ENCODE peak calls at places on chromosomes 1 and 21, in four cellular contexts. Q is HCT116, J is endothelial cell of umbilical vein, I is K562. W is an unnamed sample.
A peak's percentile ranks its signal among the peaks of the same experiment; 100 is the strongest.

GRCh38 chr1:225766967-225767413 is 10.6 kb upstream of the SRP9 start:
- DNase-seq in Q (no peak), J (peak; percentile 84), I (peak; percentile 68), W (no peak)

GRCh38 chr1:153963850-153964331 is 554 bp upstream of the SLC39A1 start:
- DNase-seq in Q (peak; percentile 56), J (no peak), I (peak; percentile 71), W (no peak)

GRCh38 chr1:91761303-91761721 is 124.6 kb downstream of the TGFBR3 start:
- DNase-seq in Q (no peak), J (no peak), I (peak; percentile 51), W (no peak)

GRCh38 chr1:36440044-36440443 is 10.2 kb downstream of the OSCP1 start:
- DNase-seq in Q (no peak), J (no peak), I (no peak), W (no peak)

GRCh38 chr1:219716611-219717114 is 103.8 kb upstream of the ZC3H11B start:
- DNase-seq in Q (no peak), J (no peak), I (no peak), W (no peak)

GRCh38 chr1:119005870-119006405 is 17.8 kb upstream of the TBX15 start:
- DNase-seq in Q (no peak), J (no peak), I (no peak), W (no peak)

GRCh38 chr1:90135306-90135705 is 140.4 kb downstream of the ZNF326 start:
- DNase-seq in Q (no peak), J (no peak), I (no peak), W (no peak)

GRCh38 chr1:215710340-215710971 is 143.4 kb downstream of the KCTD3 start:
- DNase-seq in Q (peak; percentile 68), J (peak; percentile 3), I (peak; percentile 70), W (peak; percentile 75)

GRCh38 chr1:192810253-192810880 is 1.5 kb downstream of the RGS2 start:
- DNase-seq in Q (no peak), J (peak; percentile 47), I (no peak), W (no peak)

GRCh38 chr1:43653339-43653738 is 3.4 kb downstream of the KDM4A start:
- DNase-seq in Q (no peak), J (peak; percentile 18), I (peak; percentile 47), W (no peak)

GRCh38 chr1:214281030-214281901 is at the start of gene SMYD2:
- DNase-seq in Q (peak; percentile 36), J (peak; percentile 56), I (peak; percentile 89), W (no peak)

GRCh38 chr1:197799271-197799670 is 24.0 kb upstream of the DENND1B start:
- DNase-seq in Q (no peak), J (no peak), I (no peak), W (no peak)

GRCh38 chr1:154260127-154260526 is 12.3 kb upstream of the HAX1 start:
- DNase-seq in Q (no peak), J (no peak), I (no peak), W (no peak)

GRCh38 chr1:154970631-154971340 is at the start of gene SHC1:
- DNase-seq in Q (no peak), J (peak; percentile 91), I (peak; percentile 97), W (no peak)

GRCh38 chr1:4027492-4028138 is 127.5 kb upstream of the C1orf174 start:
- DNase-seq in Q (no peak), J (no peak), I (no peak), W (no peak)

GRCh38 chr1:230157409-230158390 is 90.7 kb downstream of the GALNT2 start:
- DNase-seq in Q (no peak), J (no peak), I (peak; percentile 59), W (no peak)

GRCh38 chr1:77961392-77961791 is 17.5 kb downstream of the FUBP1 start:
- DNase-seq in Q (no peak), J (no peak), I (no peak), W (no peak)

GRCh38 chr1:6303397-6304012 is 42.6 kb upstream of the GPR153 start:
- DNase-seq in Q (no peak), J (no peak), I (no peak), W (no peak)

GRCh38 chr1:14959295-14959694 is 194.3 kb upstream of the TMEM51 start:
- DNase-seq in Q (no peak), J (no peak), I (no peak), W (no peak)

GRCh38 chr21:34091032-34091431 is 17.7 kb downstream of the MRPS6 start:
- DNase-seq in Q (no peak), J (no peak), I (no peak), W (no peak)

GRCh38 chr1:119956306-119956705 is 60.0 kb upstream of the ADAM30 start:
- DNase-seq in Q (no peak), J (no peak), I (no peak), W (no peak)

GRCh38 chr21:33976082-33976979 is 60.7 kb upstream of the ATP5PO start:
- DNase-seq in Q (no peak), J (no peak), I (peak; percentile 87), W (no peak)

GRCh38 chr1:202090994-202091393 is 31.7 kb upstream of the GPR37L1 start:
- DNase-seq in Q (no peak), J (no peak), I (no peak), W (no peak)

GRCh38 chr1:39653546-39654031 is 14.1 kb upstream of the HEYL start:
- DNase-seq in Q (peak; percentile 71), J (peak; percentile 73), I (peak; percentile 87), W (peak; percentile 30)

GRCh38 chr21:43194303-43195130 is 25.7 kb downstream of the CRYAA start:
- DNase-seq in Q (no peak), J (no peak), I (no peak), W (no peak)

GRCh38 chr1:192311281-192311680 is 5.5 kb upstream of the RGS21 start:
- DNase-seq in Q (peak; percentile 31), J (peak; percentile 84), I (peak; percentile 56), W (peak; percentile 59)

GRCh38 chr1:6475381-6476133 is 9.6 kb upstream of the TNFRSF25 start:
- DNase-seq in Q (no peak), J (no peak), I (peak; percentile 82), W (no peak)

GRCh38 chr1:175373786-175374623 is 181.4 kb upstream of the KIAA0040 start:
- DNase-seq in Q (peak; percentile 13), J (peak; percentile 38), I (peak; percentile 66), W (no peak)

GRCh38 chr1:110964400-110964903 is 730 bp upstream of the LRIF1 start:
- DNase-seq in Q (no peak), J (no peak), I (no peak), W (no peak)

GRCh38 chr1:162629651-162630050 is 2.6 kb upstream of the DDR2 start:
- DNase-seq in Q (no peak), J (peak; percentile 86), I (no peak), W (no peak)

GRCh38 chr1:55428944-55429931 is 214.1 kb upstream of the USP24 start:
- DNase-seq in Q (peak; percentile 100), J (peak; percentile 99), I (peak; percentile 27), W (no peak)

GRCh38 chr1:12087797-12088314 is 24.8 kb downstream of the TNFRSF8 start:
- DNase-seq in Q (no peak), J (no peak), I (no peak), W (no peak)

GRCh38 chr1:56967900-56968832 is 2.4 kb upstream of the C8B start:
- DNase-seq in Q (peak; percentile 7), J (peak; percentile 6), I (peak; percentile 53), W (no peak)

GRCh38 chr1:200780545-200781444 is 42.1 kb downstream of the CAMSAP2 start:
- DNase-seq in Q (no peak), J (peak; percentile 59), I (no peak), W (peak; percentile 68)
- H3K4me3 ChIP-seq in Q (no peak overlapping the region), J (no peak overlapping the region), I (no peak overlapping the region), W (peak overlapping the region; percentile 74)

GRCh38 chr1:37478451-37478871 is 4.1 kb downstream of the ZC3H12A start:
- DNase-seq in Q (no peak), J (no peak), I (peak; percentile 53), W (no peak)
- H3K9ac ChIP-seq in Q (peak overlapping the region; percentile 60), J (no peak overlapping the region), I (peak overlapping the region; percentile 86), W (no peak overlapping the region)

DNA sequence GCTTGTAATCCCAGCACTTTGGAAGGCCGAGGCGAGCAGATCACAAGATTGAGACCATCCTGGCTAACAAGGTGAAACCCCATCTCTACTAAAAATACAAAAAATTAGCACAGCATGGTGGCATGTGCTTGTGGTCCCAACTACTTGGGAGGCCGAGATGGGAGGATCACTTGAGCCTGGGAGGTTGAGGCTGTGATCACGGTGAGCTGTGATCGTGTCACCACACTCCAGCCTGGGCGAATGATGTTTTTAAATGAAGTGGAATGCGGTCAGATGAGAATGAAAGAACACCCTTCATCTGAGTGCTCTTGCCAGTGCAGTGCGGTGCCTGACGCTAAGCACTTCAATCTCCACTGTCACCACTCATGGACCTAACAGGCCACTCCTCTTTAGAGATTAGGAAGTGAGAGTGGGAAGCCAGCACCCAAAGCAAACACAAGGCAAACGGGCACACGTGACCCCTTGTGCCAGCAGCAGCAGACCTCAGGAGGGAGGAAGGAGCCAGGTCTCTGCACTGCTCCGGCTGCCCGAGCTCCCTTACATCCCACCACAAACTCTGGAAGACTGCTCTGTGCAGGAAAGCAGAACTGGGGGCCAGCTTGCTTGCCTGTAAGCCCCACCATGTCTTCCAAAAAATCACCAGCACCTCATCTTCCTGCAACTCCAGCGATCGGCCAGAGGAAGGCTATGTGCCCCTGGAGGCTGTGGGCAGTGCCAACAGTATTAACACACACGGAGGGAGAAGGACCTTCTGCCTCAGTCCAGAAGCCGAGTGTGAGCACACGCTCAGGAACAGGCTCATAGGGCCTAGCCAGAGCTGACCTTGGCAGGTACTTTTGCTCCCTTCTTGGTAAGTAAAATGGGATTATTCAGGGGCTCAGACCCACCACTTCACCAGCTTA is 9.7 kb downstream of the CTNNBIP1 start:
- DNase-seq in Q (no peak), J (peak; percentile 29), I (no peak), W (no peak)
- TF ChIP-seq POLR2AphosphoS5 in Q (no peak), J (no peak), I (no peak), W (no peak)

GRCh38 chr1:152869808-152870419 is 8.2 kb upstream of the SMCP start:
- DNase-seq in Q (peak; percentile 61), J (peak; percentile 71), I (peak; percentile 76), W (peak; percentile 16)

GRCh38 chr1:152873495-152873894 is 4.6 kb upstream of the SMCP start:
- DNase-seq in Q (no peak), J (no peak), I (no peak), W (no peak)

GRCh38 chr1:152866321-152866720 is 6.5 kb downstream of the LCE7A start:
- DNase-seq in Q (no peak), J (no peak), I (no peak), W (no peak)

GRCh38 chr1:152871731-152872126 is 6.4 kb upstream of the SMCP start:
- DNase-seq in Q (no peak), J (no peak), I (no peak), W (no peak)

DNA sequence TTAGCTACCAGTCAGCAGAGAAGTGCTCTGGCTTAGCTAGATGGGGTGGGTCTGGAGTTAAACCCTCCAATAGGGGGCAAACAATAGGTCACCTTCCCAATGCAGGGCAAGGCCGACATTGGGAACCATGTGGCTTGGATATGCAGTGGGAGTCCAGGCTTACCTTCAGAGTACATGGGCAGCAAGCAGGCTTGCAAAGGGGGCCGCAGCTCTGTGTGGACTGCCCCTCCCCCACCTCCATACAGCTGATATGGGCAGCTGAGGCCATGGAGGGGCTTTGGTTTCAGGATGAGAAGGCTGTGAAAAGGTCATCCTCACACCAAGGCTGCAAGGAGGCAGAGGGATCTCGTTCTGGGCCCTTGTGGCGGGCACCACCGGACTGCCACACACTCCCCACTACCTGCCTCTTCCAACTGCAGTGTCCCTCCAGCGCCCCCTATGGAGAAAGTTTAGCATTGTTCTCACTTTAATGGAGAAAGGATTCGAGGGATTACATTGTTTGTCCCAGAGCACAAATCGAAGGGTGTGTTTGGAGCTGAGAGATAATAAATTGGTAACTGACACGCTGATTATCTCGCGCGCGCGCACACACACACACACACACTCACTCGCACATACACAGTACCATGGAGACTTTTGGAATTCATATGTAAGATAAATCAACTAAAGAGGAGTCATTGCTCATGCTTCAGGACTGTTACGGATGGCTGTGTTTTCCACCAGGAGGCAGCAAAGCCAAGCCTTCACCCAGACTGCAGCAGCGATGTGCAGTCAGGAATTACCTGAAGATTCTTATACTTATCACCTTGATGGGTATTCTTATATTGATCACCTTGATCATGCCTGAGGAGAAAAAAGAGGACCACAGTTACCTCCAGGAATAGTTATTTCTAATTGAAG is 7.0 kb upstream of the SMCP start:
- DNase-seq in Q (peak; percentile 52), J (peak; percentile 12), I (peak; percentile 51), W (no peak)
- H3K4me3 ChIP-seq in Q (no peak overlapping the region), J (no peak overlapping the region), I (no peak overlapping the region), W (no peak overlapping the region)